ENCODE peak calls at places on chromosomes 5 and 9, in six cellular contexts. F is fibroblast of lung, Y is heart left ventricle, R is uterus, Q is SK-N-SH, G is GM23338. T is an unnamed sample. For H3K27me3, the result is how much of the 10 kb centered on the place peaks cover.

GRCh38 chr9:124481115-124481514 is 26.1 kb downstream of the NR5A1 start:
- DNase-seq in G (no peak), R (no peak), F (no peak), Y (no peak), Q (no peak), T (no peak)

GRCh38 chr5:68419101-68419636 is 203.6 kb downstream of the PIK3R1 start:
- DNase-seq in G (no peak), F (no peak), Y (no peak), R (no peak), Q (no peak), T (no peak)

GRCh38 chr5:14135621-14136020 is 7.5 kb upstream of the TRIO start:
- DNase-seq in Q (no peak), G (no peak), F (no peak), Y (no peak), R (no peak), T (no peak)

GRCh38 chr5:5192681-5193080 is 52.6 kb downstream of the ADAMTS16 start:
- DNase-seq in R (no peak), Y (no peak), F (peak), G (no peak), Q (no peak), T (no peak)

GRCh38 chr5:112253478-112254250 is 165.4 kb downstream of the EPB41L4A start:
- DNase-seq in F (peak), Q (no peak), G (peak), Y (peak), R (peak), T (peak)

GRCh38 chr5:172571892-172572291 is 69.2 kb upstream of the NEURL1B start:
- DNase-seq in G (no peak), Q (no peak), Y (no peak), F (no peak), R (no peak), T (no peak)

GRCh38 chr5:61811052-61811451 is 479.0 kb downstream of the ZSWIM6 start:
- DNase-seq in R (no peak), Y (no peak), F (peak), Q (no peak), G (no peak), T (no peak)

GRCh38 chr5:40278881-40279280 is 400.8 kb upstream of the PTGER4 start:
- DNase-seq in G (no peak), F (no peak), Q (no peak), Y (no peak), R (no peak), T (no peak)

GRCh38 chr5:107196500-107196899 is 474.2 kb downstream of the EFNA5 start:
- DNase-seq in R (no peak), Y (no peak), Q (no peak), G (no peak), F (no peak), T (no peak)

GRCh38 chr5:123089572-123089970 is 530 bp downstream of the PRDM6 start:
- DNase-seq in Y (no peak), Q (peak), G (peak), F (peak), R (no peak), T (peak)

DNA sequence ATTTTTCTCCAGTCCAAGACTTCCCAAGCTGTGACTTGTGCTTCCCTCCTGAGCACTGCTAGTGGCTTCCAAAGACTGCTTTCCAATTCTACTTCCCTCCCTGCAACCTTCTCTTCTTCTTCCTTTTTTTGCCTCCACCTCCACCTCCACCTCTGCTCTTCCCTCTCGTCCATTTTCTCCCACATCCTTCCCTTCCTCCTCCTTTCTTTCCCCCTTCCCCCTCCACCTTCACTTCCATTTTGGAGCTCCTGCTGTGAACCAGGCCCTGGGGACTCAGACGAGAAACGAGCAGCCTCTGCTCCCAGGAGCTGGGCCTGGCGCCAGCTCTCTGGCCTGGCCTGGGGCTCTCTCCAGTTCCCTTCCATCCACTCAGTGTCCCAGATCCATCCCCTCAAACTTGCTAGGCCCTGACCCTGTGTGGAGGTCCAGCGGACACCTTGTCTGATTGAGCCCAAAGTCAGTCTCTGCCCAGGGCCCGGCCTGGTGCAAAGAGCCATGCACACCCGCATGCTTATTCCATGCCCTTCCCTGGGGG is 5.6 kb downstream of the GADD45G start:
- DNase-seq in F (no peak), G (no peak), R (no peak), Q (peak), Y (no peak), T (no peak)
- H3K27me3 ChIP-seq in F (under half), G (under half), R (under half), Q (under half), Y (under half), T (under half)

DNA sequence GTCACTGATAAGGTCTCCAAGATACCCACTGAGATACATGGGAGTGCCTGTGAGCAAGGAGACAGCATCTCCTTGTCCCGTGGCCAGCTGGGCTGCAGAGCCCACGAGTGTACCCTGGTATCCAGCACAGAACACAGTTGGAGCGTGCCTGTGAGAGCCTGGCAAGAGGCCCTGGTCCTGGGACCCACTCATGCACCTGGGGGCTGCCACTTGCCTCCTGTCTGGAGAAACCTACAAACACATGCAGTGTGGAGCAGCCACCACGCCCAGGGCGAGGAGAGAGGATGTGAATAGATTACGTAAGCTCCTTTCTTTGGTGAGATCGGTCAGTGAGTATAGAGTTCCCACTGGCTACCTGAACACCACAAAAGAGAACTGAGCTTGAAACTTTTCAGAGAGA is 88.3 kb downstream of the CTNND2 start:
- DNase-seq in Y (no peak), G (no peak), R (no peak), Q (no peak), F (no peak), T (no peak)
- H3K27me3 ChIP-seq in Y (under half), G (under half), R (under half), Q (under half), F (under half), T (under half)

GRCh38 chr5:143302344-143302743 is 101.1 kb downstream of the NR3C1 start:
- DNase-seq in R (no peak), Y (no peak), G (no peak), F (peak), Q (no peak), T (no peak)

DNA sequence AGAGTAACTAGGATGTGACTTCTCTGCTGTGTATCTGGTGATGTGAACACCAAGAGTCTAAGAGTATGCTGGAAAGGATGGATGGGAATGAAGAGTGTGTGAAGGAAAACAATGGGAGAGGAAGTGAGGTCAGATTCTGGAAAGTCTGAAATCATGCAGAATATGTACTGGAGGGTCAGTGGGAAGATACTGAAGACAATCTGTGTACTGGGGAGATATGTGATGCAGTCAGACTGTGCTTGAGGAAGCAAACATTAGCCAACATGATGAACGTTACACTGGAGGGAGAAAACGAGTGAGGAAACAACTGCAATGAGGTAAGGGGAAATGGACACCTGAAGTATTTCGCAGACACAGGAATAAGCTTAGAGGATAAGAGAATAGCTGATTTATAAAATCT is 105.7 kb downstream of the NR3C1 start:
- DNase-seq in G (no peak), Q (no peak), F (no peak), Y (no peak), R (no peak), T (no peak)
- H3K27me3 ChIP-seq in G (under half), Q (under half), F (under half), Y (under half), R (under half), T (under half)

GRCh38 chr5:176740131-176740701 is 70.1 kb upstream of the UNC5A start:
- DNase-seq in Q (peak), F (no peak), G (no peak), R (no peak), Y (no peak), T (no peak)
- H3K27me3 ChIP-seq in Q (under half), F (half or more), G (under half), R (under half), Y (under half), T (under half)

DNA sequence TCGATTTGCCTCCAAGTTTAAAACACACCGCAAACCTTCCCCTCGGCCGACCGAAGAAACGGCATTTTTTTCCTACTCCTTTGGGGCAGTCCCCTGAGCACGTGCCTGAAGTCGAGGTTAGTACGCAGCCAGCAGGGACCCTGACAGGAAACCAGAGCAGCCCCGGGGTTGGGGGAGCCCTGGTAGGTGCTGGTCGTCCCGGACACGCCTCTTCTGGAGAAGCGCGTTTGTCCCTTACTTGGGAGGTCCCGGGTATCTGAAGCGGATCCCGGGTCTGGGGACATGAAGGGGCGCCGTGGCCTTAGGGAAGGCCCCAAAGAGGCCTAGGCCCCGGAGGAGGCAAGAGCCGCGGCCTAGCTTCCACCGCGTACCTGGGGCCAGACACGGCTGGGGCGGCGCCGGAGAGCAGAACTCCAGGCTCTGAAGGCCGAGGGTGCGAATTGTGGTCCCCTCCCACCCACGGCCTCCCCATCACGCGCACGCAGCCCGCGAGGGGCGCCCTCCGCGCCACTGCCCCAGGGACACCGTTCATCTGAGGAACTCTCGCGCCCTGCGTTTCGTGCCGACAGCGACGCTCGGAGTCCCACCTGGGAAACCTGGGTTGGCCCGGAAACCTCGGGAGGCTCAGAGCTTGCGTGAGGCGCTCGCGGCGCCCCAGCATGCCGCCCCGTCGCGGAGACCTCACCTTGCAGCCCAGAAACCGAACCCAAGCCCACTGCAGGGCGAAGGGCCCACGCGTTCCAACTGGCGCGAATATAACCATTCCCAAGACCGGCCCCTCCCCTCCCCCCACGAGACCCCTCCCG is 10.4 kb downstream of the OTP start:
- DNase-seq in Q (peak), Y (no peak), G (peak), F (no peak), R (no peak), T (no peak)
- H3K27me3 ChIP-seq in Q (half or more), Y (half or more), G (half or more), F (half or more), R (under half), T (under half)

T was measured in psoas muscle.